ENCODE peak calls at places on chromosomes 6 and 20, in five cellular contexts. One of them, this sample, is unnamed.

GRCh38 chr20:15760217-15760567 is 813.1 kb downstream of the KIF16B start:
- DNase-seq in stimulated activated CD4-positive, alpha-beta T cell treated with anti-CD3 and anti-CD28 coated beads, TNF-alpha, amount 100 ng/mL, for 48 hours: no peak
- DNase-seq in T-helper 9 cell: no peak
- DNase-seq in colonic mucosa: no peak
- DNase-seq in NCI-H146: no peak
- DNase-seq in this sample: peak

GRCh38 chr6:152206072-152206818 is 398.8 kb downstream of the ESR1 start:
- DNase-seq in T-helper 9 cell: peak
- DNase-seq in colonic mucosa: peak
- DNase-seq in stimulated activated CD4-positive, alpha-beta T cell treated with anti-CD3 and anti-CD28 coated beads, TNF-alpha, amount 100 ng/mL, for 48 hours: peak
- DNase-seq in NCI-H146: peak
- DNase-seq in this sample: no peak

GRCh38 chr6:89413006-89413400 is 930 bp upstream of the RRAGD start:
- DNase-seq in NCI-H146: peak
- DNase-seq in T-helper 9 cell: no peak
- DNase-seq in colonic mucosa: no peak
- DNase-seq in stimulated activated CD4-positive, alpha-beta T cell treated with anti-CD3 and anti-CD28 coated beads, TNF-alpha, amount 100 ng/mL, for 48 hours: peak
- DNase-seq in this sample: no peak

GRCh38 chr6:30820196-30820595 is 64.1 kb upstream of the DDR1 start:
- DNase-seq in T-helper 9 cell: no peak
- DNase-seq in stimulated activated CD4-positive, alpha-beta T cell treated with anti-CD3 and anti-CD28 coated beads, TNF-alpha, amount 100 ng/mL, for 48 hours: no peak
- DNase-seq in colonic mucosa: peak
- DNase-seq in NCI-H146: no peak
- DNase-seq in this sample: peak

GRCh38 chr20:5513975-5514516 is 197.3 kb upstream of the PROKR2 start:
- DNase-seq in colonic mucosa: peak
- DNase-seq in T-helper 9 cell: no peak
- DNase-seq in NCI-H146: no peak
- DNase-seq in stimulated activated CD4-positive, alpha-beta T cell treated with anti-CD3 and anti-CD28 coated beads, TNF-alpha, amount 100 ng/mL, for 48 hours: no peak
- DNase-seq in this sample: no peak

GRCh38 chr6:43644940-43645612 is at the start of gene RSPH9:
- DNase-seq in NCI-H146: no peak
- DNase-seq in T-helper 9 cell: peak
- DNase-seq in stimulated activated CD4-positive, alpha-beta T cell treated with anti-CD3 and anti-CD28 coated beads, TNF-alpha, amount 100 ng/mL, for 48 hours: peak
- DNase-seq in colonic mucosa: peak
- DNase-seq in this sample: peak

GRCh38 chr6:18076231-18076630 is 46.2 kb downstream of the NHLRC1 start:
- DNase-seq in NCI-H146: no peak
- DNase-seq in T-helper 9 cell: no peak
- DNase-seq in colonic mucosa: no peak
- DNase-seq in stimulated activated CD4-positive, alpha-beta T cell treated with anti-CD3 and anti-CD28 coated beads, TNF-alpha, amount 100 ng/mL, for 48 hours: no peak
- DNase-seq in this sample: no peak

GRCh38 chr6:14074723-14075503 is 42.7 kb upstream of the CD83 start:
- DNase-seq in NCI-H146: peak
- DNase-seq in T-helper 9 cell: no peak
- DNase-seq in colonic mucosa: no peak
- DNase-seq in stimulated activated CD4-positive, alpha-beta T cell treated with anti-CD3 and anti-CD28 coated beads, TNF-alpha, amount 100 ng/mL, for 48 hours: no peak
- DNase-seq in this sample: no peak

GRCh38 chr6:1703091-1703855 is 93.6 kb downstream of the FOXC1 start:
- DNase-seq in stimulated activated CD4-positive, alpha-beta T cell treated with anti-CD3 and anti-CD28 coated beads, TNF-alpha, amount 100 ng/mL, for 48 hours: no peak
- DNase-seq in T-helper 9 cell: no peak
- DNase-seq in colonic mucosa: no peak
- DNase-seq in NCI-H146: no peak
- DNase-seq in this sample: no peak

GRCh38 chr6:26175428-26176181 is 88.4 kb downstream of the HFE start:
- DNase-seq in colonic mucosa: peak
- DNase-seq in stimulated activated CD4-positive, alpha-beta T cell treated with anti-CD3 and anti-CD28 coated beads, TNF-alpha, amount 100 ng/mL, for 48 hours: no peak
- DNase-seq in T-helper 9 cell: peak
- DNase-seq in NCI-H146: peak
- DNase-seq in this sample: no peak

GRCh38 chr20:5862703-5863039 is 87.7 kb downstream of the TRMT6 start:
- DNase-seq in colonic mucosa: no peak
- DNase-seq in T-helper 9 cell: no peak
- DNase-seq in stimulated activated CD4-positive, alpha-beta T cell treated with anti-CD3 and anti-CD28 coated beads, TNF-alpha, amount 100 ng/mL, for 48 hours: no peak
- DNase-seq in NCI-H146: no peak
- DNase-seq in this sample: no peak

GRCh38 chr20:43667341-43668132 is 623 bp downstream of the MYBL2 start:
- DNase-seq in stimulated activated CD4-positive, alpha-beta T cell treated with anti-CD3 and anti-CD28 coated beads, TNF-alpha, amount 100 ng/mL, for 48 hours: no peak
- DNase-seq in colonic mucosa: peak
- DNase-seq in T-helper 9 cell: no peak
- DNase-seq in NCI-H146: peak
- DNase-seq in this sample: peak

GRCh38 chr20:35091808-35092523 is 641 bp downstream of the TRPC4AP start:
- DNase-seq in stimulated activated CD4-positive, alpha-beta T cell treated with anti-CD3 and anti-CD28 coated beads, TNF-alpha, amount 100 ng/mL, for 48 hours: no peak
- DNase-seq in T-helper 9 cell: no peak
- DNase-seq in colonic mucosa: peak
- DNase-seq in NCI-H146: no peak
- DNase-seq in this sample: peak

GRCh38 chr20:51679254-51679921 is 88.8 kb downstream of the ATP9A start:
- DNase-seq in colonic mucosa: no peak
- DNase-seq in NCI-H146: no peak
- DNase-seq in T-helper 9 cell: no peak
- DNase-seq in stimulated activated CD4-positive, alpha-beta T cell treated with anti-CD3 and anti-CD28 coated beads, TNF-alpha, amount 100 ng/mL, for 48 hours: no peak
- DNase-seq in this sample: no peak

GRCh38 chr20:3616250-3616649 is 46.9 kb downstream of the GFRA4 start:
- DNase-seq in NCI-H146: no peak
- DNase-seq in colonic mucosa: no peak
- DNase-seq in T-helper 9 cell: no peak
- DNase-seq in stimulated activated CD4-positive, alpha-beta T cell treated with anti-CD3 and anti-CD28 coated beads, TNF-alpha, amount 100 ng/mL, for 48 hours: no peak
- DNase-seq in this sample: peak

GRCh38 chr6:57312004-57312345 is 5.5 kb upstream of the PRIM2 start:
- DNase-seq in colonic mucosa: no peak
- DNase-seq in T-helper 9 cell: no peak
- DNase-seq in NCI-H146: no peak
- DNase-seq in stimulated activated CD4-positive, alpha-beta T cell treated with anti-CD3 and anti-CD28 coated beads, TNF-alpha, amount 100 ng/mL, for 48 hours: no peak
- DNase-seq in this sample: no peak

GRCh38 chr6:77678048-77678447 is 25.2 kb downstream of the MEI4 start:
- DNase-seq in colonic mucosa: no peak
- DNase-seq in stimulated activated CD4-positive, alpha-beta T cell treated with anti-CD3 and anti-CD28 coated beads, TNF-alpha, amount 100 ng/mL, for 48 hours: no peak
- DNase-seq in NCI-H146: no peak
- DNase-seq in T-helper 9 cell: no peak
- DNase-seq in this sample: no peak

GRCh38 chr20:34337982-34338756 is 24.9 kb upstream of the ITCH start:
- DNase-seq in NCI-H146: no peak
- DNase-seq in stimulated activated CD4-positive, alpha-beta T cell treated with anti-CD3 and anti-CD28 coated beads, TNF-alpha, amount 100 ng/mL, for 48 hours: no peak
- DNase-seq in colonic mucosa: no peak
- DNase-seq in T-helper 9 cell: no peak
- DNase-seq in this sample: no peak

GRCh38 chr20:8756410-8756809 is 312.5 kb upstream of the PLCB4 start:
- DNase-seq in colonic mucosa: no peak
- DNase-seq in stimulated activated CD4-positive, alpha-beta T cell treated with anti-CD3 and anti-CD28 coated beads, TNF-alpha, amount 100 ng/mL, for 48 hours: no peak
- DNase-seq in NCI-H146: peak
- DNase-seq in T-helper 9 cell: no peak
- DNase-seq in this sample: peak

GRCh38 chr6:155274533-155274932 is 10.7 kb downstream of the CLDN20 start:
- DNase-seq in NCI-H146: no peak
- DNase-seq in stimulated activated CD4-positive, alpha-beta T cell treated with anti-CD3 and anti-CD28 coated beads, TNF-alpha, amount 100 ng/mL, for 48 hours: no peak
- DNase-seq in T-helper 9 cell: no peak
- DNase-seq in colonic mucosa: no peak
- DNase-seq in this sample: peak

GRCh38 chr6:107655245-107655644 is 165.3 kb downstream of the SOBP start:
- DNase-seq in NCI-H146: peak
- DNase-seq in colonic mucosa: no peak
- DNase-seq in T-helper 9 cell: no peak
- DNase-seq in stimulated activated CD4-positive, alpha-beta T cell treated with anti-CD3 and anti-CD28 coated beads, TNF-alpha, amount 100 ng/mL, for 48 hours: no peak
- DNase-seq in this sample: no peak

GRCh38 chr6:149043476-149044130 is 273.9 kb upstream of the TAB2 start:
- DNase-seq in stimulated activated CD4-positive, alpha-beta T cell treated with anti-CD3 and anti-CD28 coated beads, TNF-alpha, amount 100 ng/mL, for 48 hours: no peak
- DNase-seq in colonic mucosa: no peak
- DNase-seq in NCI-H146: peak
- DNase-seq in T-helper 9 cell: no peak
- DNase-seq in this sample: no peak

GRCh38 chr20:10733122-10733521 is 59.3 kb upstream of the JAG1 start:
- DNase-seq in colonic mucosa: no peak
- DNase-seq in stimulated activated CD4-positive, alpha-beta T cell treated with anti-CD3 and anti-CD28 coated beads, TNF-alpha, amount 100 ng/mL, for 48 hours: no peak
- DNase-seq in NCI-H146: no peak
- DNase-seq in T-helper 9 cell: no peak
- DNase-seq in this sample: no peak

GRCh38 chr6:103193413-103193812 is 1666.3 kb downstream of the HACE1 start:
- DNase-seq in T-helper 9 cell: no peak
- DNase-seq in stimulated activated CD4-positive, alpha-beta T cell treated with anti-CD3 and anti-CD28 coated beads, TNF-alpha, amount 100 ng/mL, for 48 hours: no peak
- DNase-seq in colonic mucosa: no peak
- DNase-seq in NCI-H146: no peak
- DNase-seq in this sample: no peak

GRCh38 chr6:139508576-139508975 is 134.1 kb upstream of the CITED2 start:
- DNase-seq in stimulated activated CD4-positive, alpha-beta T cell treated with anti-CD3 and anti-CD28 coated beads, TNF-alpha, amount 100 ng/mL, for 48 hours: no peak
- DNase-seq in NCI-H146: no peak
- DNase-seq in T-helper 9 cell: no peak
- DNase-seq in colonic mucosa: no peak
- DNase-seq in this sample: no peak

GRCh38 chr20:2871555-2872303 is 1.6 kb upstream of the PTPRA start:
- DNase-seq in colonic mucosa: no peak
- DNase-seq in T-helper 9 cell: no peak
- DNase-seq in stimulated activated CD4-positive, alpha-beta T cell treated with anti-CD3 and anti-CD28 coated beads, TNF-alpha, amount 100 ng/mL, for 48 hours: no peak
- DNase-seq in NCI-H146: no peak
- DNase-seq in this sample: no peak

GRCh38 chr6:41940759-41941279 is 789 bp downstream of the CCND3 start:
- DNase-seq in NCI-H146: peak
- DNase-seq in stimulated activated CD4-positive, alpha-beta T cell treated with anti-CD3 and anti-CD28 coated beads, TNF-alpha, amount 100 ng/mL, for 48 hours: no peak
- DNase-seq in colonic mucosa: peak
- DNase-seq in T-helper 9 cell: peak
- DNase-seq in this sample: peak

GRCh38 chr6:116012471-116012949 is 48.2 kb downstream of the FRK start:
- DNase-seq in colonic mucosa: no peak
- DNase-seq in T-helper 9 cell: no peak
- DNase-seq in NCI-H146: no peak
- DNase-seq in stimulated activated CD4-positive, alpha-beta T cell treated with anti-CD3 and anti-CD28 coated beads, TNF-alpha, amount 100 ng/mL, for 48 hours: no peak
- DNase-seq in this sample: no peak